ENCODE peak calls at places on chromosomes 4 and X, in four cellular contexts. Q is NT2/D1, E is tibial artery, J is A549. S is an unnamed sample.

GRCh38 chr4:7208509-7209451 is 16.4 kb downstream of the SORCS2 start:
- DNase-seq in Q (no peak), E (no peak), J (no peak), S (no peak)

GRCh38 chrX:138463476-138463875 is 248.0 kb downstream of the FGF13 start:
- DNase-seq in Q (no peak), E (no peak), J (no peak), S (no peak)

GRCh38 chr4:44632089-44632488 is 19.3 kb downstream of the YIPF7 start:
- DNase-seq in Q (no peak), E (no peak), J (no peak), S (no peak)

GRCh38 chr4:110639207-110640092 is 16.6 kb upstream of the PITX2 start:
- DNase-seq in Q (no peak), E (no peak), J (no peak), S (no peak)

GRCh38 chrX:2463973-2464676 is 36.7 kb downstream of the DHRSX start:
- DNase-seq in Q (no peak), E (no peak), J (peak; percentile 99), S (no peak)

GRCh38 chr4:38563703-38564490 is 100.1 kb upstream of the KLF3 start:
- DNase-seq in Q (no peak), E (no peak), J (no peak), S (no peak)

GRCh38 chrX:57918750-57919436 is 8.6 kb upstream of the ZXDA start:
- DNase-seq in Q (no peak), E (no peak), J (peak; percentile 50), S (no peak)

GRCh38 chrX:13109811-13110210 is 65.4 kb upstream of the FAM9C start:
- DNase-seq in Q (no peak), E (no peak), J (peak; percentile 87), S (no peak)

GRCh38 chrX:37420179-37420578 is 71.0 kb downstream of the PRRG1 start:
- DNase-seq in Q (no peak), E (no peak), J (no peak), S (no peak)

GRCh38 chr4:123997736-123998449 is 601.3 kb downstream of the SPRY1 start:
- DNase-seq in Q (no peak), E (no peak), J (no peak), S (no peak)

GRCh38 chr4:186781032-186781917 is 57.6 kb upstream of the FAT1 start:
- DNase-seq in Q (no peak), E (no peak), J (peak; percentile 45), S (no peak)

GRCh38 chr4:107978716-107979451 is 10.8 kb upstream of the HADH start:
- DNase-seq in Q (no peak), E (no peak), J (no peak), S (no peak)

GRCh38 chrX:101395789-101396188 is 5.0 kb downstream of the RPL36A start:
- DNase-seq in Q (no peak), E (no peak), J (no peak), S (no peak)

GRCh38 chrX:13059676-13060499 is 15.5 kb upstream of the FAM9C start:
- DNase-seq in Q (no peak), E (no peak), J (peak; percentile 88), S (no peak)

GRCh38 chr4:20354120-20354519 is 102.4 kb downstream of the SLIT2 start:
- DNase-seq in Q (peak; percentile 18), E (no peak), J (no peak), S (no peak)

GRCh38 chr4:174714393-174715211 is 114.4 kb downstream of the GLRA3 start:
- DNase-seq in Q (peak; percentile 22), E (no peak), J (peak; percentile 73), S (no peak)

GRCh38 chrX:39261446-39262147 is 460.3 kb downstream of the MID1IP1 start:
- DNase-seq in Q (peak; percentile 36), E (no peak), J (peak; percentile 26), S (no peak)

GRCh38 chr4:181566490-181566889 is 676.7 kb upstream of the TENM3 start:
- DNase-seq in Q (no peak), E (no peak), J (no peak), S (no peak)

GRCh38 chr4:55318135-55318534 is 27.9 kb upstream of the SRD5A3 start:
- DNase-seq in Q (no peak), E (no peak), J (no peak), S (no peak)

GRCh38 chr4:86942185-86942666 is 7.4 kb downstream of the AFF1 start:
- DNase-seq in Q (no peak), E (no peak), J (no peak), S (no peak)

GRCh38 chrX:150465326-150465725 is 102.2 kb downstream of the MAMLD1 start:
- DNase-seq in Q (no peak), E (no peak), J (no peak), S (no peak)

GRCh38 chr4:153929651-153930050 is 140.8 kb upstream of the SFRP2 start:
- DNase-seq in Q (no peak), E (no peak), J (no peak), S (no peak)

GRCh38 chrX:104921606-104922205 is 298.8 kb downstream of the TEX13A start:
- DNase-seq in Q (no peak), E (no peak), J (no peak), S (peak; percentile 34)

GRCh38 chr4:41428941-41429669 is 108.9 kb upstream of the LIMCH1 start:
- DNase-seq in Q (no peak), E (no peak), J (no peak), S (peak; percentile 44)

GRCh38 chrX:133741303-133741702 is 244.1 kb downstream of the GPC3 start:
- DNase-seq in Q (no peak), E (no peak), J (no peak), S (no peak)

GRCh38 chrX:151699746-151700145 is 4.5 kb downstream of the PRRG3 start:
- DNase-seq in Q (no peak), E (no peak), J (no peak), S (no peak)

GRCh38 chrX:149903889-149904748 is 23.1 kb downstream of the MAGEA8 start:
- DNase-seq in Q (no peak), E (no peak), J (peak; percentile 4), S (no peak)

GRCh38 chr4:6465985-6466384 is 6.4 kb downstream of the PPP2R2C start:
- DNase-seq in Q (no peak), E (no peak), J (no peak), S (no peak)

GRCh38 chrX:21831496-21831895 is 7.9 kb upstream of the MBTPS2 start:
- DNase-seq in Q (no peak), E (no peak), J (no peak), S (no peak)

GRCh38 chr4:42397635-42398447 is 553 bp downstream of the SHISA3 start:
- DNase-seq in Q (no peak), E (no peak), J (no peak), S (peak; percentile 80)

GRCh38 chr4:98491862-98492554 is 166.4 kb downstream of the TSPAN5 start:
- DNase-seq in Q (no peak), E (no peak), J (no peak), S (no peak)

DNA sequence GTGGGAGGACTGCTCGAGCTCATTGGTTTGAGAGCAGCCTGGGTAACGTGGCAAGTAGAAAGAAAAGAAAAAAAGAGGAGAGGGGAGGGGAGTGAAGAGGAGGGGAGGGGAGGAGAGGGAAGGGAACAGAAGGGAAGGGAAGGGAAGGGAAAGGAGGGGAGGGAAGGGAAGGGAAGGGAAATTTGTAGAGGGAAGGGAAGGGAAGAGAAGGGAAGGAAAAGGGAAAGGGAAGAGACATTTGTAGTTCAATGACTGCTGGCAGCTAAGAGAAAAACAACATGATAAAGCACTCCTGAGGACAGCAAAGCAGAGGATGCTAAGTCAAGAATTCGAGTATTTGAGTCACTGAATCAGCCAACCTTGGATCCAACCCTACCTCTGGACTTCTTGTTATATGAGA is 38.2 kb upstream of the BMP2K start:
- DNase-seq in Q (no peak), E (no peak), J (no peak), S (no peak)
- H3K4me1 ChIP-seq in Q (no peaks in the 10 kb centered on the region), E (no peaks in the 10 kb centered on the region), J (no peaks in the 10 kb centered on the region), S (no peaks in the 10 kb centered on the region)

GRCh38 chrX:482702-483203 is 96.0 kb upstream of the PPP2R3B start:
- DNase-seq in Q (no peak), E (no peak), J (peak; percentile 63), S (no peak)

GRCh38 chrX:485368-485767 is 98.7 kb upstream of the PPP2R3B start:
- DNase-seq in Q (no peak), E (no peak), J (no peak), S (no peak)

GRCh38 chrX:487836-488235 is 101.1 kb upstream of the PPP2R3B start:
- DNase-seq in Q (no peak), E (no peak), J (no peak), S (no peak)

GRCh38 chrX:489805-490204 is 103.1 kb upstream of the PPP2R3B start:
- DNase-seq in Q (no peak), E (no peak), J (no peak), S (no peak)

GRCh38 chrX:486325-486724 is 99.6 kb upstream of the PPP2R3B start:
- DNase-seq in Q (no peak), E (no peak), J (no peak), S (no peak)
- H3K9me3 ChIP-seq in Q (peaks cover 8% of the 10 kb centered on the region), E (no peaks in the 10 kb centered on the region), J (no peaks in the 10 kb centered on the region), S (no peaks in the 10 kb centered on the region)

GRCh38 chr4:24853142-24853541 is 57.8 kb downstream of the SOD3 start:
- DNase-seq in Q (no peak), E (no peak), J (peak; percentile 33), S (no peak)
- H3K4me1 ChIP-seq in Q (peaks cover 3% of the 10 kb centered on the region), E (peaks cover 42% of the 10 kb centered on the region), J (peaks cover 34% of the 10 kb centered on the region), S (peaks cover 3% of the 10 kb centered on the region)

GRCh38 chr4:112832493-112832892 is 195.6 kb downstream of the LARP7 start:
- DNase-seq in Q (no peak), E (no peak), J (no peak), S (no peak)

DNA sequence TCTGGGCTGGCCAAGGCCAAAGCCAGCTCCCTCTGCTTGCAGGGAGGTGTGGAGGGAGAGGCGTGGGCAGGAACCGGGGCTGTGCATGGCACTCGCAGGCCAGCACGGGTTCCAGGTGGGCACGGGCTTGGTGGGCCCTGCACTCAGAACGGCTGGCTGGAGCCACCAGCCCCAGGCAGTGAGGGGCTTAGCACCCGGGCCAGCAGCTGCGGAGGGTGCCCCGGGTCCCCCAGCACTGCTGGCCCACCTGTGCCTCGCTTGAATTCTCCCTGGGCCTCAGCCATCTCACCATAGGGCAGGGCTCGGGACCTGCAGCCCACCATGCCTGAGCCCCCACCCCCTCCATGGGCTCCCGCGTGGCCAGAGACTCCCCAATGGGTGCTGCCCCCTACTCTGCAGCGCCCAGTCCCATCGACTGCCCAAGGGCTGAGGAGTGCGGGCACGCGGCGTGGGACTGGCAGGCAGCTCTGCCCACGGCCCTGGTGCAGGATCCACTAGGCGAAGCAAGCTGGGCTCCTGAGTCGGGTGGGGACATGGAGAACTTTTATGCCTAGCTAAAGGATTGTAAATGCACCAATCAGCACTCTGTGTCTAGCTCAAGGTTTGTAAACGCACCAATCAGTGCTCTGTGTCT is 193.9 kb downstream of the LARP7 start:
- DNase-seq in Q (no peak), E (no peak), J (no peak), S (peak; percentile 63)
- H3K9me3 ChIP-seq in Q (peaks cover 89% of the 10 kb centered on the region), E (no peaks in the 10 kb centered on the region), J (no peaks in the 10 kb centered on the region), S (peaks cover 12% of the 10 kb centered on the region)

DNA sequence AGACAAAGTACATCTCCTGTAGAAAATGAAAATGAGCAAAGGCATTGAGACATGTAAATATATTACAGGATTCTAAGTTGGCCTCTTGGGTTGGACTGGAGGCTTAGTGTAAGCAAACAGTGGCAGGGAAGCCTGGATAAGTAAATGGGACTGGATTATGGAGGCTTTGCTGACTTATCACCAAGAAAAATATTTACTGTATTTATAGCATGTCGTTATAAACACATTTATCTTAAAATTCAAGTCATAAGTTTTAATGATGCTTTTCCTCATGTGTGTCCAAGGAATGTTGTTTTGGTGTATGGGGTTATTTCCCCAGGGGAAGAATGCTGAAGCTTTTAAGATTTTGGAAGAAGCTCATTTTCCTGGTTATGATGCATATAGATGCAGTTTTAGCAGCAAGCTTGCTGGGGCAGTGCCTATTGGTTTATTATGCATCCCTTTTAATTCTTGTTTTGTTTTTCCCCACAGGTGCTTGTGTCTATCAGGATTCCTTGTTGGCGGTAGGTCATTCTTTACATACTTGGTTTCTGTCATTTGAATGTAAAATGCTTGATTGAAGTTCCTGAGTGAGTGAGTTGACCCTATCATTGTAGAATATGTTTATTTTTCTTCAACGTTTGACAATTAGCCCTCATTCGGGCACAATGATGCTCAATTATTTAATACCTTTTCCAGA is 8.5 kb downstream of the FRAS1 start:
- DNase-seq in Q (no peak), E (no peak), J (no peak), S (no peak)
- H3K4me1 ChIP-seq in Q (no peaks in the 10 kb centered on the region), E (no peaks in the 10 kb centered on the region), J (no peaks in the 10 kb centered on the region), S (no peaks in the 10 kb centered on the region)